ENCODE peak calls at places on chromosomes 4 and X, in nine cellular contexts. X is amniotic stem cell, F is fibroblast of mammary gland, N is T-cell, G is ELR, V is Ammon's horn, W is EL, Z is ascending aorta, D is frontal cortex. Y is an unnamed sample.

GRCh38 chr4:101256222-101256621 is 91.1 kb downstream of the PPP3CA start:
- DNase-seq in D (no peak), V (no peak), X (no peak), Z (no peak), N (no peak), G (no peak), W (no peak), F (no peak), Y (no peak)

GRCh38 chrX:105975382-105975781 is 63.1 kb downstream of the SERPINA7 start:
- DNase-seq in Z (no peak), V (peak; percentile 39), W (no peak), N (no peak), X (no peak), D (no peak), F (peak; percentile 14), G (no peak), Y (no peak)

GRCh38 chr4:142913461-142914030 is 67.4 kb upstream of the INPP4B start:
- DNase-seq in Z (no peak), D (no peak), N (no peak), X (no peak), W (peak; percentile 13), V (no peak), F (peak; percentile 6), G (peak; percentile 6), Y (no peak)

GRCh38 chr4:80361329-80361900 is 25.9 kb downstream of the CFAP299 start:
- DNase-seq in D (no peak), X (no peak), F (peak; percentile 48), V (no peak), G (peak; percentile 58), W (peak; percentile 33), N (no peak), Z (no peak), Y (peak; percentile 21)

GRCh38 chr4:128635141-128635911 is 174.2 kb upstream of the JADE1 start:
- DNase-seq in Z (peak; percentile 39), V (peak; percentile 75), N (no peak), X (no peak), D (no peak), G (no peak), W (no peak), F (peak; percentile 83), Y (no peak)

GRCh38 chr4:112515278-112516075 is 503 bp downstream of the NEUROG2 start:
- DNase-seq in Z (no peak), N (no peak), D (peak; percentile 55), G (peak; percentile 30), F (peak; percentile 28), V (peak; percentile 47), W (peak; percentile 47), X (no peak), Y (peak; percentile 75)

GRCh38 chr4:2797545-2798305 is 4.8 kb downstream of the SH3BP2 start:
- DNase-seq in X (no peak), V (no peak), D (no peak), W (no peak), N (peak; percentile 34), F (no peak), G (no peak), Z (no peak), Y (peak; percentile 79)

GRCh38 chr4:3440011-3440410 is 1.8 kb upstream of the HGFAC start:
- DNase-seq in V (no peak), D (no peak), W (no peak), F (no peak), Z (no peak), G (no peak), N (no peak), X (no peak), Y (no peak)

GRCh38 chr4:7610841-7611240 is 176.1 kb upstream of the PSAPL1 start:
- DNase-seq in Z (no peak), F (no peak), W (no peak), G (no peak), D (no peak), V (no peak), N (no peak), X (no peak), Y (no peak)

GRCh38 chr4:104815593-104816156 is 321.0 kb upstream of the CXXC4 start:
- DNase-seq in D (no peak), G (no peak), Z (no peak), X (no peak), N (no peak), W (no peak), F (peak; percentile 2), V (no peak), Y (no peak)

GRCh38 chr4:10312568-10312967 is 144.7 kb downstream of the ZNF518B start:
- DNase-seq in N (no peak), D (no peak), Z (no peak), F (no peak), W (no peak), V (no peak), X (no peak), G (no peak), Y (no peak)

GRCh38 chrX:104195489-104196084 is 29.3 kb downstream of the FAM199X start:
- DNase-seq in W (peak; percentile 23), D (no peak), G (peak; percentile 51), Z (no peak), V (peak; percentile 11), N (no peak), X (no peak), F (peak; percentile 45), Y (peak; percentile 33)

GRCh38 chr4:7202391-7202790 is 10.1 kb downstream of the SORCS2 start:
- DNase-seq in W (no peak), Z (no peak), D (no peak), X (no peak), G (peak; percentile 40), N (no peak), V (no peak), F (peak; percentile 33), Y (no peak)

GRCh38 chrX:131237363-131237762 is 51.7 kb downstream of the IGSF1 start:
- DNase-seq in D (no peak), G (no peak), Z (no peak), W (no peak), V (no peak), X (no peak), N (no peak), F (no peak), Y (no peak)

GRCh38 chrX:41067721-41068120 is 17.5 kb upstream of the USP9X start:
- DNase-seq in W (no peak), D (no peak), V (no peak), X (no peak), F (no peak), N (no peak), Z (no peak), G (no peak), Y (no peak)

GRCh38 chrX:106331606-106332005 is 163.5 kb downstream of the PWWP3B start:
- DNase-seq in X (no peak), F (no peak), W (no peak), G (no peak), D (no peak), V (no peak), N (no peak), Z (no peak), Y (no peak)

GRCh38 chr4:6470502-6471302 is 1.7 kb downstream of the PPP2R2C start:
- DNase-seq in N (no peak), X (no peak), F (peak; percentile 38), G (peak; percentile 52), W (peak; percentile 50), D (peak; percentile 76), Z (no peak), V (peak; percentile 81), Y (peak; percentile 85)

GRCh38 chr4:72194453-72194852 is 162.7 kb downstream of the NPFFR2 start:
- DNase-seq in N (no peak), Z (no peak), V (no peak), X (no peak), W (no peak), G (no peak), F (no peak), D (no peak), Y (no peak)

GRCh38 chr4:184942447-184943425 is 75.6 kb upstream of the HELT start:
- DNase-seq in N (no peak), V (no peak), G (no peak), D (no peak), W (no peak), F (no peak), X (no peak), Z (no peak), Y (no peak)